ENCODE peak calls at places on chromosomes 4 and X, in four cellular contexts. One of them, this sample, is unnamed.

GRCh38 chrX:15447985-15448639 is 45.0 kb downstream of the PIR start:
- DNase-seq in endodermal cell: no peak
- DNase-seq in fibroblast of pulmonary artery: peak
- DNase-seq in mucosa of descending colon: no peak
- DNase-seq in this sample: peak

GRCh38 chr4:112514449-112515277 is 1.3 kb downstream of the NEUROG2 start:
- DNase-seq in endodermal cell: peak
- DNase-seq in fibroblast of pulmonary artery: no peak
- DNase-seq in mucosa of descending colon: no peak
- DNase-seq in this sample: no peak

GRCh38 chr4:90958256-90958895 is 831.2 kb downstream of the CCSER1 start:
- DNase-seq in endodermal cell: no peak
- DNase-seq in fibroblast of pulmonary artery: peak
- DNase-seq in mucosa of descending colon: no peak
- DNase-seq in this sample: no peak

GRCh38 chr4:121728066-121728465 is 31.3 kb upstream of the ANXA5 start:
- DNase-seq in endodermal cell: no peak
- DNase-seq in fibroblast of pulmonary artery: peak
- DNase-seq in mucosa of descending colon: no peak
- DNase-seq in this sample: peak

GRCh38 chr4:151195801-151196200 is 81.2 kb upstream of the PRSS48 start:
- DNase-seq in endodermal cell: no peak
- DNase-seq in fibroblast of pulmonary artery: peak
- DNase-seq in mucosa of descending colon: no peak
- DNase-seq in this sample: peak

GRCh38 chr4:72314869-72315268 is 254.2 kb downstream of the ADAMTS3 start:
- DNase-seq in endodermal cell: no peak
- DNase-seq in fibroblast of pulmonary artery: peak
- DNase-seq in mucosa of descending colon: no peak
- DNase-seq in this sample: peak

GRCh38 chr4:181971411-181971810 is 271.8 kb upstream of the TENM3 start:
- DNase-seq in endodermal cell: no peak
- DNase-seq in fibroblast of pulmonary artery: no peak
- DNase-seq in mucosa of descending colon: no peak
- DNase-seq in this sample: no peak

GRCh38 chr4:164716901-164717300 is 37.0 kb upstream of the SMIM31 start:
- DNase-seq in endodermal cell: peak
- DNase-seq in fibroblast of pulmonary artery: no peak
- DNase-seq in mucosa of descending colon: no peak
- DNase-seq in this sample: no peak

GRCh38 chrX:17375631-17376380 is 806 bp downstream of the NHS start:
- DNase-seq in endodermal cell: peak
- DNase-seq in fibroblast of pulmonary artery: peak
- DNase-seq in mucosa of descending colon: peak
- DNase-seq in this sample: peak

GRCh38 chrX:16444353-16444752 is 205.6 kb upstream of the S100G start:
- DNase-seq in endodermal cell: no peak
- DNase-seq in fibroblast of pulmonary artery: peak
- DNase-seq in mucosa of descending colon: no peak
- DNase-seq in this sample: peak

GRCh38 chr4:165945991-165946390 is 73.0 kb downstream of the TLL1 start:
- DNase-seq in endodermal cell: no peak
- DNase-seq in fibroblast of pulmonary artery: no peak
- DNase-seq in mucosa of descending colon: no peak
- DNase-seq in this sample: no peak

GRCh38 chr4:157012781-157013180 is 41.2 kb upstream of the PDGFC start:
- DNase-seq in endodermal cell: no peak
- DNase-seq in fibroblast of pulmonary artery: peak
- DNase-seq in mucosa of descending colon: no peak
- DNase-seq in this sample: peak

GRCh38 chrX:40201486-40201885 is 103.7 kb upstream of the BCOR start:
- DNase-seq in endodermal cell: no peak
- DNase-seq in fibroblast of pulmonary artery: no peak
- DNase-seq in mucosa of descending colon: no peak
- DNase-seq in this sample: no peak

GRCh38 chr4:48342559-48342878 is 1.2 kb downstream of the SLAIN2 start:
- DNase-seq in endodermal cell: no peak
- DNase-seq in fibroblast of pulmonary artery: no peak
- DNase-seq in mucosa of descending colon: no peak
- DNase-seq in this sample: no peak

GRCh38 chr4:169098054-169098896 is 88.2 kb upstream of the CBR4 start:
- DNase-seq in endodermal cell: peak
- DNase-seq in fibroblast of pulmonary artery: peak
- DNase-seq in mucosa of descending colon: no peak
- DNase-seq in this sample: no peak

GRCh38 chr4:14165253-14165942 is 537.9 kb upstream of the BOD1L1 start:
- DNase-seq in endodermal cell: no peak
- DNase-seq in fibroblast of pulmonary artery: no peak
- DNase-seq in mucosa of descending colon: no peak
- DNase-seq in this sample: no peak

GRCh38 chr4:158535130-158535614 is 13.5 kb downstream of the RXFP1 start:
- DNase-seq in endodermal cell: no peak
- DNase-seq in fibroblast of pulmonary artery: peak
- DNase-seq in mucosa of descending colon: no peak
- DNase-seq in this sample: peak

GRCh38 chrX:133249659-133250058 is 31.5 kb upstream of the TFDP3 start:
- DNase-seq in endodermal cell: no peak
- DNase-seq in fibroblast of pulmonary artery: peak
- DNase-seq in mucosa of descending colon: no peak
- DNase-seq in this sample: peak

GRCh38 chr4:19711871-19712270 is 539.8 kb upstream of the SLIT2 start:
- DNase-seq in endodermal cell: no peak
- DNase-seq in fibroblast of pulmonary artery: peak
- DNase-seq in mucosa of descending colon: no peak
- DNase-seq in this sample: peak

GRCh38 chr4:165398570-165398969 is 19.8 kb downstream of the CPE start:
- DNase-seq in endodermal cell: no peak
- DNase-seq in fibroblast of pulmonary artery: peak
- DNase-seq in mucosa of descending colon: no peak
- DNase-seq in this sample: peak

GRCh38 chr4:67651536-67651935 is 49.4 kb downstream of the UBA6 start:
- DNase-seq in endodermal cell: no peak
- DNase-seq in fibroblast of pulmonary artery: peak
- DNase-seq in mucosa of descending colon: no peak
- DNase-seq in this sample: peak

GRCh38 chrX:31168596-31168995 is 96.8 kb upstream of the FTHL17 start:
- DNase-seq in endodermal cell: no peak
- DNase-seq in fibroblast of pulmonary artery: no peak
- DNase-seq in mucosa of descending colon: no peak
- DNase-seq in this sample: no peak

GRCh38 chr4:18075823-18076433 is 54.4 kb upstream of the LCORL start:
- DNase-seq in endodermal cell: peak
- DNase-seq in fibroblast of pulmonary artery: peak
- DNase-seq in mucosa of descending colon: peak
- DNase-seq in this sample: no peak

GRCh38 chr4:107824367-107825071 is at the start of gene SGMS2:
- DNase-seq in endodermal cell: peak
- DNase-seq in fibroblast of pulmonary artery: peak
- DNase-seq in mucosa of descending colon: peak
- DNase-seq in this sample: peak

GRCh38 chr4:7429069-7429416 is 5.7 kb downstream of the PSAPL1 start:
- DNase-seq in endodermal cell: no peak
- DNase-seq in fibroblast of pulmonary artery: no peak
- DNase-seq in mucosa of descending colon: peak
- DNase-seq in this sample: no peak

GRCh38 chr4:98632258-98632657 is 26.2 kb downstream of the TSPAN5 start:
- DNase-seq in endodermal cell: no peak
- DNase-seq in fibroblast of pulmonary artery: no peak
- DNase-seq in mucosa of descending colon: no peak
- DNase-seq in this sample: no peak

GRCh38 chr4:187251896-187252295 is 528.2 kb upstream of the FAT1 start:
- DNase-seq in endodermal cell: no peak
- DNase-seq in fibroblast of pulmonary artery: peak
- DNase-seq in mucosa of descending colon: no peak
- DNase-seq in this sample: no peak

DNA sequence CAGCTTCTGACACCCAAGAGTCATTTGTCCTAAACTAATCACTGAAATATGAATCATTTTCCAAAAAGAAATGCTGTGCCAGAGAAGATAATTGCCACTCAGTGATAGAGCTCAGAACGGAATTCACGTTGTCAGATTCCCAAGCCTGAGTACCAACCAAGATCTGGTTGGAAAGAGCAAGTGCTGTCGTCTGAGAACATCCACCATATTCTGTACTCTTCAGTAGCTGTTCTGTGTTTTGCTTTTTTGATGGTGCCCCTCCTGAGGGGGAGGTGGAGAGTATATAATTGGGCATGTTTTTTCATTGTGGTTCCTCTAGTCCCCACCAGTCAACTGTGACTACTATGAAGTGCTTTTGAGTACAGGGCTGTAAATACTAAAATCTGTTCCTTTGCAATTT is 13.2 kb downstream of the RUFY3 start:
- DNase-seq in endodermal cell: no peak
- DNase-seq in fibroblast of pulmonary artery: no peak
- DNase-seq in mucosa of descending colon: no peak
- DNase-seq in this sample: no peak
- H3K4me3 ChIP-seq in endodermal cell: no peak
- H3K4me3 ChIP-seq in fibroblast of pulmonary artery: peak
- H3K4me3 ChIP-seq in mucosa of descending colon: no peak
- H3K4me3 ChIP-seq in this sample: peak

DNA sequence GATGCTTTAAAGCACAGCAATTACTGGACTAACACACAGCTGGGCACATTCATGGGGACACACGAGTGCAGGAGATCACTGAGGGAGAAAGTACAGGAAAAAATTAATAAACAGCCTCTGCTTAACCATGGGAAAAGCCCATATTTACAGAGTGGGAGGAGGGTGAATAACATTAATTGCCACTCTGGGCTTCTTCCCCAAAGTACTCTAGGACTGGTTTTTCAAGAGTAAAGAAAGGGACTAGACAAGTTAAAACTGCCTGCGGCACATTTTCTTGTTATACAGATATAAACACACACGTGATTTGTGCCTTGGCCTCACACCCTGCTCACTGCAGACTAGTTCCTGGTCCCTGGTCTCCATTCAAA is 179.7 kb upstream of the TET2 start:
- DNase-seq in endodermal cell: no peak
- DNase-seq in fibroblast of pulmonary artery: no peak
- DNase-seq in mucosa of descending colon: peak
- DNase-seq in this sample: no peak
- H3K4me3 ChIP-seq in endodermal cell: no peak
- H3K4me3 ChIP-seq in fibroblast of pulmonary artery: no peak
- H3K4me3 ChIP-seq in mucosa of descending colon: no peak
- H3K4me3 ChIP-seq in this sample: no peak

DNA sequence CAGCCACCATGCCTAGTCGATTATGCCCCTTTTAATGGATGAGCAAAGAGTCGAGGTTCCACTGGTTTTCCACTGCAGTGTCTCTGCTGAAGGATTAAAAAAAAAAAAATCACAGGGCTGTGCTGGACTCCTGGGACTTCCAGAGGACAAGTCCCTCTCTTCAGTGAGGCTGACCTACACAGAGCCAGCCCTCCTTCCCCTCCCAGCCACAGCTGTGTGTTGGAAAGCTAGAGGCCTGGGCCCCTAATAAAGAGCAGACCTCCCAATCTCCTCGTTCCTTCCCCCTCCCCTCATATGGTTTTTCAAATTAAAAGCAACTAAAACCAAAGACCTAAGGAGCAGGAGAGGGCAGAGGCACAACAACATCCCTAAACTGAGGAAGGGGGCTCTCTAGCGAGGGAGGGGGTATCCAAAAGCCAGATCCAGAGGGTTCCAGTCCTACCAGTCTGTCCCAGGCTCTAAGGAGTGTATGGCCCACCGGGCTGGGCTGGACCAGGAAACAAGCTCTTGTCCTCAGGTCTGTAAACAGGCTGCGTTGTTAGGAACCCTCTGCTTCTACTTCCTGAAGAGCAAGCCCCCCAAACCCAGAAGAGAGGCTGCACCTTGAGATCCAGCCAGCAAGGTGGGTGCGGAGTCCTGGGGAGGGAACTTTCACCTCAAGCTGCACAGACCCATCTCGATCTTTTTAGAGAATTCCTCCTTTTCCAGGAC is 4.0 kb upstream of the PDGFRA start:
- DNase-seq in endodermal cell: peak
- DNase-seq in fibroblast of pulmonary artery: no peak
- DNase-seq in mucosa of descending colon: no peak
- DNase-seq in this sample: peak
- H3K4me3 ChIP-seq in endodermal cell: peak
- H3K4me3 ChIP-seq in fibroblast of pulmonary artery: no peak
- H3K4me3 ChIP-seq in mucosa of descending colon: no peak
- H3K4me3 ChIP-seq in this sample: peak

GRCh38 chr4:153448003-153448731 is 18.0 kb upstream of the TMEM131L start:
- DNase-seq in endodermal cell: no peak
- DNase-seq in fibroblast of pulmonary artery: peak
- DNase-seq in mucosa of descending colon: no peak
- DNase-seq in this sample: peak
- H3K4me3 ChIP-seq in endodermal cell: no peak
- H3K4me3 ChIP-seq in fibroblast of pulmonary artery: no peak
- H3K4me3 ChIP-seq in mucosa of descending colon: no peak
- H3K4me3 ChIP-seq in this sample: no peak

DNA sequence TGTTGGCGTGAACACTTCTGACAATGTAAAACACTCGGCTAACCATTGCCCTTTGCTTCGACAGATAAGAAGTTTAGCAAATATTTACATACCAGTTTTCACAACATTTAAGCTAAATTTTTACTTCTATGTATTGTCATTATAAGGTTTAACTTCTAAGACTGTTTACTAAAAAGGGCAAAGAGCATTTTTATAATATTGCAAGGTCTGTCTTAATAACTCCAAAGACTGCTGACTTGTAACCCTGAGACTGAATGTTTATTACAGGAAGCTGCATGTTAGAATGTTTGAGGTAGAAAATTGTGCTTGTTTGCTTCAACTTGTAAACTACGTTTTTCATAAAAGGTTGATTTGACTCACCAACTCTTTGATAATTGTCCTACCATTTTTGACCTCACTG is 213.2 kb upstream of the RPS6KA3 start:
- DNase-seq in endodermal cell: no peak
- DNase-seq in fibroblast of pulmonary artery: no peak
- DNase-seq in mucosa of descending colon: no peak
- DNase-seq in this sample: no peak
- H3K4me3 ChIP-seq in endodermal cell: no peak
- H3K4me3 ChIP-seq in fibroblast of pulmonary artery: no peak
- H3K4me3 ChIP-seq in mucosa of descending colon: no peak
- H3K4me3 ChIP-seq in this sample: no peak

GRCh38 chr4:54101190-54102041 is 1.5 kb downstream of the GSX2 start:
- DNase-seq in endodermal cell: peak
- DNase-seq in fibroblast of pulmonary artery: no peak
- DNase-seq in mucosa of descending colon: no peak
- DNase-seq in this sample: no peak
- H3K4me3 ChIP-seq in endodermal cell: peak
- H3K4me3 ChIP-seq in fibroblast of pulmonary artery: peak
- H3K4me3 ChIP-seq in mucosa of descending colon: no peak
- H3K4me3 ChIP-seq in this sample: peak